ENCODE peak calls at places on chromosome 5, in seven cellular contexts. D, O, J, I, K, Y and F are unnamed samples.

GRCh38 chr5:65037845-65038815 is 269.4 kb downstream of the CWC27 start:
- DNase-seq in D (no peak), O (no peak), J (no peak), I (no peak), K (no peak), Y (no peak), F (no peak)

GRCh38 chr5:170467000-170467707 is 36.7 kb upstream of the KCNIP1 start:
- DNase-seq in D (no peak), O (no peak), J (no peak), I (peak), K (peak), Y (no peak), F (no peak)

GRCh38 chr5:14250094-14250777 is 107.1 kb downstream of the TRIO start:
- DNase-seq in D (peak), O (peak), J (no peak), I (peak), K (no peak), Y (peak), F (peak)

GRCh38 chr5:123651234-123651633 is 139.3 kb downstream of the CSNK1G3 start:
- DNase-seq in D (no peak), O (no peak), J (no peak), I (no peak), K (no peak), Y (no peak), F (no peak)

GRCh38 chr5:108765647-108766046 is 17.9 kb downstream of the FER start:
- DNase-seq in D (no peak), O (no peak), J (no peak), I (no peak), K (no peak), Y (no peak), F (no peak)

GRCh38 chr5:87229780-87230179 is 37.9 kb upstream of the RASA1 start:
- DNase-seq in D (no peak), O (no peak), J (no peak), I (peak), K (no peak), Y (no peak), F (no peak)

GRCh38 chr5:59793000-59793399 is 100.5 kb downstream of the PDE4D start:
- DNase-seq in D (no peak), O (no peak), J (no peak), I (peak), K (no peak), Y (no peak), F (no peak)

GRCh38 chr5:131635755-131636479 is 888 bp upstream of the RAPGEF6 start:
- DNase-seq in D (no peak), O (no peak), J (no peak), I (no peak), K (no peak), Y (peak), F (no peak)

GRCh38 chr5:139272471-139273321 is 20.8 kb upstream of the MATR3 start:
- DNase-seq in D (no peak), O (no peak), J (no peak), I (peak), K (no peak), Y (no peak), F (no peak)

GRCh38 chr5:124872615-124873014 is 126.2 kb upstream of the ZNF608 start:
- DNase-seq in D (no peak), O (no peak), J (no peak), I (no peak), K (no peak), Y (no peak), F (no peak)

GRCh38 chr5:170553218-170553617 is 49.4 kb downstream of the KCNIP1 start:
- DNase-seq in D (no peak), O (no peak), J (no peak), I (no peak), K (no peak), Y (no peak), F (no peak)

GRCh38 chr5:141513627-141514329 is 24.9 kb downstream of the PCDHGC5 start:
- DNase-seq in D (peak), O (peak), J (no peak), I (peak), K (peak), Y (peak), F (peak)

GRCh38 chr5:33475706-33476105 is 34.9 kb downstream of the TARS1 start:
- DNase-seq in D (no peak), O (no peak), J (no peak), I (no peak), K (no peak), Y (no peak), F (no peak)

GRCh38 chr5:57032151-57032551 is 80.2 kb upstream of the MIER3 start:
- DNase-seq in D (no peak), O (peak), J (no peak), I (no peak), K (no peak), Y (no peak), F (no peak)

GRCh38 chr5:126544087-126544740 is 50.8 kb downstream of the ALDH7A1 start:
- DNase-seq in D (no peak), O (no peak), J (no peak), I (peak), K (peak), Y (peak), F (no peak)

GRCh38 chr5:93579561-93580386 is 1.2 kb downstream of the NR2F1-AS1 start:
- DNase-seq in D (no peak), O (no peak), J (no peak), I (no peak), K (no peak), Y (no peak), F (no peak)

GRCh38 chr5:2515180-2515809 is 236.2 kb downstream of the IRX2 start:
- DNase-seq in D (no peak), O (no peak), J (no peak), I (no peak), K (no peak), Y (no peak), F (no peak)

GRCh38 chr5:16542275-16542674 is 74.5 kb downstream of the RETREG1 start:
- DNase-seq in D (no peak), O (no peak), J (no peak), I (no peak), K (no peak), Y (no peak), F (no peak)

GRCh38 chr5:17219431-17219830 is 2.0 kb downstream of the BASP1 start:
- DNase-seq in D (no peak), O (no peak), J (no peak), I (no peak), K (no peak), Y (no peak), F (no peak)

GRCh38 chr5:138647261-138647788 is 72.1 kb upstream of the HSPA9 start:
- DNase-seq in D (no peak), O (no peak), J (peak), I (no peak), K (no peak), Y (no peak), F (no peak)

GRCh38 chr5:149175346-149176113 is 34.2 kb downstream of the ABLIM3 start:
- DNase-seq in D (no peak), O (no peak), J (peak), I (no peak), K (no peak), Y (no peak), F (no peak)

GRCh38 chr5:42944989-42945388 is 95.1 kb downstream of the ANXA2R start:
- DNase-seq in D (no peak), O (no peak), J (no peak), I (peak), K (no peak), Y (no peak), F (no peak)

GRCh38 chr5:140548300-140548688 is 832 bp downstream of the EIF4EBP3 start:
- DNase-seq in D (no peak), O (no peak), J (no peak), I (no peak), K (no peak), Y (no peak), F (no peak)

GRCh38 chr5:126683912-126684311 is 83.2 kb downstream of the PHAX start:
- DNase-seq in D (no peak), O (no peak), J (no peak), I (no peak), K (no peak), Y (no peak), F (no peak)

GRCh38 chr5:172505403-172505759 is 51.1 kb upstream of the SH3PXD2B start:
- DNase-seq in D (no peak), O (no peak), J (peak), I (no peak), K (no peak), Y (no peak), F (no peak)

GRCh38 chr5:1039706-1040260 is 31.2 kb downstream of the NKD2 start:
- DNase-seq in D (no peak), O (no peak), J (no peak), I (no peak), K (no peak), Y (no peak), F (no peak)

GRCh38 chr5:173291722-173292658 is 36.2 kb downstream of the STC2 start:
- DNase-seq in D (no peak), O (no peak), J (no peak), I (no peak), K (no peak), Y (no peak), F (no peak)

GRCh38 chr5:36606437-36607113 is at the start of gene SLC1A3:
- DNase-seq in D (peak), O (no peak), J (no peak), I (peak), K (peak), Y (peak), F (peak)

GRCh38 chr5:154755361-154756202 is at the start of gene LARP1:
- DNase-seq in D (peak), O (no peak), J (peak), I (no peak), K (no peak), Y (no peak), F (no peak)

GRCh38 chr5:142134333-142135010 is 25.9 kb downstream of the NDFIP1 start:
- DNase-seq in D (no peak), O (no peak), J (no peak), I (no peak), K (no peak), Y (no peak), F (no peak)

GRCh38 chr5:168366124-168366523 is 74.7 kb downstream of the WWC1 start:
- DNase-seq in D (no peak), O (no peak), J (no peak), I (peak), K (no peak), Y (no peak), F (no peak)

GRCh38 chr5:58042933-58043606 is 416.8 kb downstream of the PLK2 start:
- DNase-seq in D (no peak), O (no peak), J (no peak), I (no peak), K (no peak), Y (no peak), F (no peak)